ENCODE peak calls at places on chromosomes 5 and 9, in eight cellular contexts. N is CD14-positive monocyte; T is astrocyte; D is activated T-cell treated with anti-CD3 and anti-CD28 coated beads, Interleukin-2, amount 50 U/mL, for 24 hours; V is naive thymus-derived CD8-positive, alpha-beta T cell; U is MM.1S; M is GM19239; J is stimulated activated CD8-positive, alpha-beta memory T cell treated with anti-CD3 and anti-CD28 coated beads, Interleukin-2, amount 100 ng/mL, for 1 hour. G is an unnamed sample.

GRCh38 chr9:112375361-112375760 is 4.5 kb upstream of the HSDL2 start:
- DNase-seq in N (no peak), T (no peak), D (no peak), V (no peak), U (no peak), M (no peak), J (no peak), G (no peak)

GRCh38 chr5:133225671-133226152 is 173.9 kb downstream of the HSPA4 start:
- DNase-seq in N (no peak), T (no peak), D (no peak), V (no peak), U (no peak), M (no peak), J (no peak), G (peak)

GRCh38 chr9:24096756-24097155 is 270.7 kb upstream of the ELAVL2 start:
- DNase-seq in N (no peak), T (no peak), D (no peak), V (no peak), U (no peak), M (no peak), J (no peak), G (no peak)

GRCh38 chr5:151140686-151141459 is 16.7 kb downstream of the ANXA6 start:
- DNase-seq in N (no peak), T (no peak), D (no peak), V (no peak), U (peak), M (no peak), J (no peak), G (no peak)

GRCh38 chr5:40288791-40289475 is 390.8 kb upstream of the PTGER4 start:
- DNase-seq in N (no peak), T (no peak), D (no peak), V (no peak), U (no peak), M (no peak), J (no peak), G (no peak)

GRCh38 chr5:32303755-32304120 is 9.0 kb downstream of the MTMR12 start:
- DNase-seq in N (no peak), T (no peak), D (no peak), V (no peak), U (no peak), M (no peak), J (no peak), G (no peak)

GRCh38 chr5:177592905-177593304 is 902 bp downstream of the TMED9 start:
- DNase-seq in N (no peak), T (no peak), D (peak), V (no peak), U (no peak), M (no peak), J (no peak), G (no peak)

GRCh38 chr9:113875917-113876805 is at the start of gene ZNF618:
- DNase-seq in N (no peak), T (no peak), D (peak), V (peak), U (peak), M (peak), J (no peak), G (peak)

GRCh38 chr9:6584881-6585597 is 60.5 kb downstream of the GLDC start:
- DNase-seq in N (no peak), T (peak), D (no peak), V (peak), U (peak), M (no peak), J (no peak), G (peak)

GRCh38 chr5:139137703-139138102 is 60.5 kb downstream of the SIL1 start:
- DNase-seq in N (no peak), T (peak), D (no peak), V (no peak), U (no peak), M (no peak), J (no peak), G (peak)

GRCh38 chr5:91307023-91307422 is 76.1 kb downstream of the ARRDC3 start:
- DNase-seq in N (no peak), T (no peak), D (no peak), V (no peak), U (no peak), M (no peak), J (no peak), G (no peak)

GRCh38 chr5:175385691-175386360 is 58.2 kb downstream of the DRD1 start:
- DNase-seq in N (no peak), T (peak), D (no peak), V (no peak), U (no peak), M (no peak), J (no peak), G (no peak)

GRCh38 chr9:18327106-18327505 is 146.8 kb upstream of the ADAMTSL1 start:
- DNase-seq in N (no peak), T (peak), D (no peak), V (no peak), U (no peak), M (no peak), J (no peak), G (no peak)

GRCh38 chr5:95823738-95824609 is 1.4 kb upstream of the GLRX start:
- DNase-seq in N (peak), T (peak), D (peak), V (peak), U (peak), M (no peak), J (no peak), G (peak)

GRCh38 chr9:33148367-33149019 is 18.6 kb downstream of the B4GALT1 start:
- DNase-seq in N (peak), T (no peak), D (no peak), V (no peak), U (no peak), M (no peak), J (no peak), G (no peak)

GRCh38 chr5:27472875-27473274 is 434.5 kb upstream of the CDH9 start:
- DNase-seq in N (no peak), T (no peak), D (no peak), V (no peak), U (no peak), M (no peak), J (no peak), G (no peak)